ENCODE peak calls at places on chromosomes 6 and 20, in seven cellular contexts. M is stomach, F is omental fat pad, W is pancreas, T is H1, X is neural progenitor cell, V is nephron progenitor cell. U is an unnamed sample.

GRCh38 chr6:167153523-167153959 is 4.2 kb downstream of the GPR31 start:
- DNase-seq in M (no peak), F (no peak), W (no peak), T (no peak), X (no peak), V (no peak), U (peak)

GRCh38 chr6:26537160-26537845 is 863 bp upstream of the HMGN4 start:
- DNase-seq in M (peak), F (peak), W (peak), T (peak), X (peak), V (peak), U (peak)

GRCh38 chr20:19071442-19071717 is 141.1 kb upstream of the SLC24A3 start:
- DNase-seq in M (no peak), F (no peak), W (no peak), T (no peak), X (peak), V (no peak), U (no peak)

GRCh38 chr20:57288676-57289075 is 22.2 kb upstream of the BMP7 start:
- DNase-seq in M (no peak), F (no peak), W (no peak), T (no peak), X (no peak), V (no peak), U (no peak)

GRCh38 chr20:52049001-52049731 is 142.4 kb downstream of the ZFP64 start:
- DNase-seq in M (no peak), F (no peak), W (no peak), T (peak), X (peak), V (peak), U (no peak)

GRCh38 chr6:14924126-14925024 is 321.5 kb upstream of the JARID2 start:
- DNase-seq in M (no peak), F (no peak), W (no peak), T (peak), X (peak), V (peak), U (no peak)

GRCh38 chr6:74075323-74075722 is 379.3 kb downstream of the CD109 start:
- DNase-seq in M (no peak), F (peak), W (no peak), T (no peak), X (no peak), V (no peak), U (peak)

GRCh38 chr6:168330403-168330802 is 10.8 kb upstream of the DACT2 start:
- DNase-seq in M (no peak), F (no peak), W (no peak), T (no peak), X (no peak), V (no peak), U (no peak)

GRCh38 chr6:17091122-17091521 is 10.7 kb upstream of the STMND1 start:
- DNase-seq in M (no peak), F (no peak), W (no peak), T (no peak), X (peak), V (no peak), U (no peak)

GRCh38 chr20:50729925-50730764 is 1.2 kb upstream of the PARD6B start:
- DNase-seq in M (no peak), F (no peak), W (no peak), T (no peak), X (no peak), V (no peak), U (no peak)

GRCh38 chr20:23149623-23150279 is 63.6 kb upstream of the CD93 start:
- DNase-seq in M (peak), F (no peak), W (no peak), T (peak), X (no peak), V (no peak), U (no peak)

GRCh38 chr20:11716239-11716944 is 201.3 kb upstream of the BTBD3 start:
- DNase-seq in M (no peak), F (no peak), W (peak), T (no peak), X (peak), V (peak), U (peak)
- TF ChIP-seq CTCF in M (peak), F (no peak), W (no peak), T (peak), X (peak), V (peak), U (no peak)

GRCh38 chr6:107083921-107084320 is 31.4 kb downstream of the BEND3 start:
- DNase-seq in M (no peak), F (no peak), W (no peak), T (no peak), X (no peak), V (no peak), U (no peak)
- TF ChIP-seq CTCF in M (no peak), F (no peak), W (no peak), T (no peak), X (no peak), V (no peak), U (no peak)

DNA sequence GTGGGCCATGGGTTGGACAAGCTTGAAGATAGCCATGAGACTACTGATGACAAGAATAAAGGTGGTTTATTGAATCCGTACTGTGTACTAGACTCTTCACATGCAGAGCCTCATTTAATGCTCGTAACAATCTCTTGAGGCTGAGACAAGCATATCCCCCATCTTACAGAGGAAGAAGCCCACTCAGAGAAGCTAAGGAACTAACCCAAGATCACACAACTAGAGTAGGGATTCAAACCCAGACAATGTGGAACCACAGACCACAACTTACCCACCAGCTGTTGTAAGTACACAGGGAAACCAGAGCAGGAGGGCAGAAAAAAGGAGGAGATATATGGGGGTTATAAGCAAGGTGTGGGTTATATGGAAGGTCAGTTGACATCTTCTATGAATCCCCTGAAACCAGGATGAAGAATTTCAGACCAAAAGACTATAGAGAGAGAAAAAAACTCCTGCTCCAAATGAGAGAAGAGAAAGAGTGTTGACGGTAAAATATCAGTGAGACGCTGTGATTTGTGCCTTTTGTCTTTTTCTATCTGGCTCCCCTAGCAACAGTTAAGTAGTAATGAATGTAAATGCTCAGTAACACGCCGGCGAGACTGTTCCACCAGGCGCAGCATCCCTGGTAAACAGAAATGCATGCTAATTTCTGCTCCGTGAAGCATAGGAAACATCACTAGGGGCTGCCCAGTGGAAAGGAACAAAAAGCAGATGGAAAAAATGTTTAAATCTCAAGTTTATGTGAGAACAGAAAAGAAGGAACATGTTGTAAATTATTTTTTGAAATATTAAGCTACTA is 80.1 kb upstream of the SLC22A16 start:
- DNase-seq in M (no peak), F (no peak), W (no peak), T (no peak), X (no peak), V (no peak), U (no peak)
- TF ChIP-seq CTCF in M (no peak), F (no peak), W (no peak), T (no peak), X (no peak), V (no peak), U (no peak)

DNA sequence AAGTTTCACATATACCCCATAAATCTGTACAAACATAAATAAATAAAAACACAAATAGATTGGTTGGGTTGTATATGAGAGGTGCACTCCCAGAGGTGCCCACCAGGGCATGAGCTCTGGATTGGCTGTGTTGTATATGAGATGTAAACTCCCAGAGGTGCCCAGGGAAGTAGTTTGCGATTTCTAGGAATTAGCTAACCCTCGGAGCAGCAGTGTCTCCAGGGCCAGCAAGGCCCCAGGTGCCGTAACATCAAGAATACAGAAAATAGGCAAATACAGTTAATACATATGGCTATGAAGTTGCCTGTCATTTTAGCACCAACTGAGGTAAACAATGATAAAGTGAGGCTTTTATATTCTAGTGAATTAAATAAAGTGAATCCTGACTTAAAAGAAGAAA is 5.4 kb upstream of the GINM1 start:
- DNase-seq in M (no peak), F (no peak), W (no peak), T (no peak), X (peak), V (peak), U (peak)
- TF ChIP-seq CTCF in M (no peak), F (no peak), W (no peak), T (peak), X (peak), V (peak), U (peak)

GRCh38 chr6:33812669-33813068 is 8.9 kb upstream of the MLN start:
- DNase-seq in M (peak), F (no peak), W (peak), T (peak), X (peak), V (peak), U (peak)
- TF ChIP-seq CTCF in M (no peak), F (no peak), W (no peak), T (peak), X (peak), V (peak), U (peak)

GRCh38 chr6:159654483-159655098 is 38.5 kb downstream of the SOD2 start:
- DNase-seq in M (no peak), F (no peak), W (no peak), T (no peak), X (peak), V (peak), U (peak)
- TF ChIP-seq CTCF in M (peak), F (no peak), W (peak), T (peak), X (peak), V (peak), U (peak)

DNA sequence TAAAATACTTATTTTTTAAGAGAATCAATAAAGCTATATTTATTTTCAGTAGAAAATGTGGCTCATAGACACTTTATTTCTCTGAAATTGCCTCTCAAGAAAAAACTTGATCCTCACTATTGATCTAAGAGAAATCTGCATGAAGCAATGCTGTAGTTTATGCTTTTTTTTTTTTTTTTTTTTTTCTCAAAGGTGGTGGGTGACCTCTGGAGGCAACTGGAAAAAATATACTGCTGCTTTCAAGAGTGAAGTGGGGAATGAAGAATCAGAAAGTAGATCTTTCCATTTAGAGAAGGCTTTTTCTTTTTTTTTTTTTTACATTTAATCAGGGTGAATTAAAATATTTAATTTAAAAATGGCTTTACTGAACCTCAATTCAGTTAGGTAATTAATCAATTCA is 169.3 kb downstream of the SLC16A10 start:
- DNase-seq in M (no peak), F (no peak), W (no peak), T (no peak), X (no peak), V (no peak), U (peak)
- TF ChIP-seq CTCF in M (peak), F (no peak), W (no peak), T (peak), X (peak), V (no peak), U (no peak)

U was measured in MCF 10A.